ENCODE peak calls at places on chromosome 21, in ten cellular contexts. V, Z, S, D, U, F, R, K, G and C are unnamed samples.
A peak's percentile ranks its signal among the peaks of the same experiment; 100 is the strongest.

GRCh38 chr21:27586986-27587385 is 620.1 kb upstream of the ADAMTS5 start:
- DNase-seq in V (no peak), Z (no peak), S (no peak), D (no peak), U (no peak), F (no peak), R (no peak), K (peak; percentile 43), G (no peak), C (no peak)

GRCh38 chr21:39852021-39852721 is 15.1 kb upstream of the PCP4 start:
- DNase-seq in V (no peak), Z (no peak), S (no peak), D (no peak), U (no peak), F (no peak), R (no peak), K (no peak), G (no peak), C (no peak)

GRCh38 chr21:17802568-17802967 is 16.6 kb downstream of the C21orf91 start:
- DNase-seq in V (no peak), Z (no peak), S (no peak), D (no peak), U (no peak), F (no peak), R (no peak), K (no peak), G (no peak), C (no peak)

GRCh38 chr21:36079010-36079649 is 9.3 kb downstream of the CBR1 start:
- DNase-seq in V (no peak), Z (no peak), S (no peak), D (peak; percentile 75), U (peak; percentile 85), F (no peak), R (peak; percentile 87), K (no peak), G (no peak), C (no peak)

GRCh38 chr21:17793675-17794123 is 25.5 kb downstream of the C21orf91 start:
- DNase-seq in V (no peak), Z (no peak), S (no peak), D (no peak), U (peak; percentile 78), F (no peak), R (peak; percentile 68), K (peak; percentile 18), G (no peak), C (no peak)

GRCh38 chr21:42633858-42634257 is 19.6 kb upstream of the PDE9A start:
- DNase-seq in V (no peak), Z (no peak), S (no peak), D (peak; percentile 54), U (no peak), F (no peak), R (no peak), K (no peak), G (no peak), C (no peak)

GRCh38 chr21:38499296-38499695 is 1.0 kb upstream of the ERG start:
- DNase-seq in V (no peak), Z (no peak), S (no peak), D (no peak), U (no peak), F (no peak), R (no peak), K (peak; percentile 31), G (no peak), C (no peak)

GRCh38 chr21:16072692-16073091 is 342.9 kb downstream of the USP25 start:
- DNase-seq in V (no peak), Z (no peak), S (no peak), D (no peak), U (no peak), F (no peak), R (no peak), K (no peak), G (no peak), C (no peak)

GRCh38 chr21:36113647-36114428 is 21.0 kb upstream of the CBR3 start:
- DNase-seq in V (no peak), Z (no peak), S (no peak), D (peak; percentile 94), U (peak; percentile 70), F (no peak), R (peak; percentile 82), K (no peak), G (no peak), C (peak; percentile 15)

GRCh38 chr21:22115746-22116145 is 1117.5 kb downstream of the NCAM2 start:
- DNase-seq in V (no peak), Z (no peak), S (no peak), D (no peak), U (no peak), F (no peak), R (no peak), K (no peak), G (no peak), C (no peak)

GRCh38 chr21:42025392-42026071 is 15.4 kb upstream of the ZBTB21 start:
- DNase-seq in V (no peak), Z (peak; percentile 92), S (no peak), D (no peak), U (no peak), F (no peak), R (no peak), K (peak; percentile 82), G (no peak), C (no peak)

GRCh38 chr21:33383056-33383888 is 19.9 kb upstream of the IFNGR2 start:
- DNase-seq in V (peak; percentile 60), Z (peak; percentile 79), S (no peak), D (peak; percentile 77), U (peak; percentile 97), F (no peak), R (peak; percentile 88), K (peak; percentile 70), G (peak; percentile 59), C (peak; percentile 55)
- H3K4me1 ChIP-seq in V (peaks cover 41% of the 10 kb centered on the region), Z (peaks cover 23% of the 10 kb centered on the region), S (peaks cover 33% of the 10 kb centered on the region), D (peaks cover 44% of the 10 kb centered on the region), U (peaks cover 33% of the 10 kb centered on the region), F (peaks cover 59% of the 10 kb centered on the region), R (peaks cover 62% of the 10 kb centered on the region), K (peaks cover 34% of the 10 kb centered on the region), G (peaks cover 11% of the 10 kb centered on the region), C (peaks cover 60% of the 10 kb centered on the region)

GRCh38 chr21:45012661-45013270 is 61.6 kb upstream of the ADARB1 start:
- DNase-seq in V (no peak), Z (peak; percentile 6), S (peak; percentile 9), D (peak; percentile 60), U (no peak), F (no peak), R (no peak), K (no peak), G (no peak), C (no peak)

GRCh38 chr21:45010860-45011259 is 63.5 kb upstream of the ADARB1 start:
- DNase-seq in V (no peak), Z (no peak), S (peak; percentile 4), D (no peak), U (no peak), F (no peak), R (no peak), K (no peak), G (no peak), C (no peak)

GRCh38 chr21:45011426-45011825 is 63.0 kb upstream of the ADARB1 start:
- DNase-seq in V (no peak), Z (no peak), S (peak; percentile 8), D (no peak), U (no peak), F (no peak), R (no peak), K (no peak), G (no peak), C (no peak)

GRCh38 chr21:45013271-45013841 is 61.0 kb upstream of the ADARB1 start:
- DNase-seq in V (peak; percentile 10), Z (no peak), S (no peak), D (peak; percentile 53), U (no peak), F (no peak), R (no peak), K (peak; percentile 24), G (no peak), C (peak; percentile 22)

GRCh38 chr21:45011911-45012660 is 62.3 kb upstream of the ADARB1 start:
- DNase-seq in V (peak; percentile 16), Z (peak; percentile 8), S (peak; percentile 15), D (peak; percentile 61), U (no peak), F (no peak), R (no peak), K (peak; percentile 99), G (peak; percentile 84), C (no peak)
- H3K27ac ChIP-seq in V (no peak overlapping the region), Z (no peak overlapping the region), S (no peak overlapping the region), D (no peak overlapping the region), U (no peak overlapping the region), F (no peak overlapping the region), R (no peak overlapping the region), K (peak overlapping the region; percentile 92), G (peak overlapping the region; percentile 87), C (no peak overlapping the region)

GRCh38 chr21:15059397-15059796 is 5.4 kb downstream of the NRIP1 start:
- DNase-seq in V (no peak), Z (no peak), S (no peak), D (no peak), U (no peak), F (no peak), R (no peak), K (no peak), G (no peak), C (no peak)

GRCh38 chr21:15057290-15057689 is 7.5 kb downstream of the NRIP1 start:
- DNase-seq in V (no peak), Z (no peak), S (no peak), D (no peak), U (no peak), F (no peak), R (peak; percentile 9), K (peak; percentile 2), G (no peak), C (no peak)

GRCh38 chr21:15061284-15061683 is 3.5 kb downstream of the NRIP1 start:
- DNase-seq in V (no peak), Z (no peak), S (no peak), D (no peak), U (no peak), F (no peak), R (no peak), K (peak; percentile 18), G (no peak), C (no peak)

GRCh38 chr21:15060776-15061175 is 4.0 kb downstream of the NRIP1 start:
- DNase-seq in V (no peak), Z (no peak), S (no peak), D (no peak), U (no peak), F (no peak), R (no peak), K (peak; percentile 29), G (no peak), C (no peak)

GRCh38 chr21:15058718-15059316 is 6.0 kb downstream of the NRIP1 start:
- DNase-seq in V (no peak), Z (no peak), S (no peak), D (no peak), U (peak; percentile 5), F (no peak), R (peak; percentile 23), K (peak; percentile 68), G (no peak), C (no peak)
- H3K4me1 ChIP-seq in V (peaks cover 100% of the 10 kb centered on the region), Z (peaks cover 33% of the 10 kb centered on the region), S (peaks cover 97% of the 10 kb centered on the region), D (peaks cover 57% of the 10 kb centered on the region), U (no peaks in the 10 kb centered on the region), F (peaks cover 92% of the 10 kb centered on the region), R (peaks cover 11% of the 10 kb centered on the region), K (peaks cover 63% of the 10 kb centered on the region), G (no peaks in the 10 kb centered on the region), C (peaks cover 29% of the 10 kb centered on the region)

DNA sequence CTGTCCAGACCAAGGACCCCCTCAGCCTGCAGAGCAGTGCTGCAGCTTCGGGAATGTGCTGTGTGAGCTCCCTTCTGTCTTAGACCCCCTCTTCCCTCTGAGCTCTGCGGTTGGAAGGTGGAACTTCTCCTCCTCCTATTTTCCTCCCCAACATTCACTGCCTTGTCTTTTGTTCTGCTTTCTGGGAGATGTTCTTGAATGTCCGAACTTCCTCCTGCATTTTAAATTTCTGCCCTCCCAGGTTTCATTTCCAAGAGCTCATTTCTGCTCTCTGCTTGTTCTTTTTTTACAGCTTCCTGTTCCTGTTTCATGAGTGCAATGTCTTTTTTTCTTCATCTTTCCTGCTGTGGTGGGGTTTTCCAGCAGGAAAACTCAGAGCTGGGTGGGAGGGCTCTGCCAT is 29.3 kb downstream of the RRP1 start:
- DNase-seq in V (no peak), Z (no peak), S (no peak), D (no peak), U (no peak), F (no peak), R (no peak), K (no peak), G (no peak), C (no peak)
- H3K27ac ChIP-seq in V (peak overlapping the region; percentile 39), Z (no peak overlapping the region), S (no peak overlapping the region), D (no peak overlapping the region), U (no peak overlapping the region), F (no peak overlapping the region), R (no peak overlapping the region), K (no peak overlapping the region), G (no peak overlapping the region), C (peak overlapping the region; percentile 16)